ENCODE peak calls at places on chromosomes 16 and 17, in five cellular contexts. A is naive thymus-derived CD4-positive, alpha-beta T cell; N is NCI-H345; J is T-helper 17 cell; Y is aorta. O is an unnamed sample.

GRCh38 chr17:82435601-82436583 is 14.7 kb downstream of the CYBC1 start:
- DNase-seq in A (no peak), N (no peak), J (no peak), Y (no peak), O (no peak)

GRCh38 chr17:35674552-35674951 is 56.9 kb upstream of the RASL10B start:
- DNase-seq in A (no peak), N (no peak), J (no peak), Y (no peak), O (no peak)

GRCh38 chr16:81754810-81755209 is 24.3 kb upstream of the PLCG2 start:
- DNase-seq in A (no peak), N (no peak), J (no peak), Y (no peak), O (no peak)

GRCh38 chr17:12667299-12667958 is 1.7 kb downstream of the MYOCD start:
- DNase-seq in A (no peak), N (peak), J (no peak), Y (no peak), O (no peak)

GRCh38 chr16:29809850-29810698 is 1.9 kb upstream of the PRRT2 start:
- DNase-seq in A (no peak), N (peak), J (no peak), Y (no peak), O (peak)

GRCh38 chr17:79913451-79913850 is 74.2 kb upstream of the CBX4 start:
- DNase-seq in A (no peak), N (no peak), J (no peak), Y (peak), O (no peak)

GRCh38 chr16:31513126-31513525 is 4.9 kb upstream of the RUSF1 start:
- DNase-seq in A (no peak), N (no peak), J (no peak), Y (no peak), O (no peak)

GRCh38 chr16:69123894-69124293 is 8.5 kb downstream of the CHTF8 start:
- DNase-seq in A (peak), N (peak), J (peak), Y (peak), O (peak)

GRCh38 chr17:57676543-57676942 is 68.6 kb downstream of the CCDC182 start:
- DNase-seq in A (no peak), N (no peak), J (no peak), Y (peak), O (no peak)

GRCh38 chr16:4349332-4349731 is 1.8 kb downstream of the PAM16 start:
- DNase-seq in A (no peak), N (no peak), J (no peak), Y (no peak), O (no peak)

GRCh38 chr16:86052926-86053325 is 154.0 kb downstream of the IRF8 start:
- DNase-seq in A (no peak), N (no peak), J (no peak), Y (no peak), O (no peak)

GRCh38 chr16:14562691-14563491 is 67.2 kb downstream of the PARN start:
- DNase-seq in A (no peak), N (no peak), J (no peak), Y (no peak), O (no peak)

GRCh38 chr17:45092932-45093430 is 31.9 kb downstream of the NMT1 start:
- DNase-seq in A (no peak), N (no peak), J (no peak), Y (peak), O (no peak)

GRCh38 chr17:62109378-62109902 is 44.4 kb upstream of the MED13 start:
- DNase-seq in A (no peak), N (peak), J (peak), Y (no peak), O (no peak)

O was measured in CD4-positive, alpha-beta memory T cell.